ENCODE peak calls at places on chromosome X, in seven cellular contexts. R is upper lobe of right lung; Z is IMR-90; A is stimulated activated naive CD8-positive, alpha-beta T cell treated with anti-CD3 and anti-CD28 coated beads, Interleukin-15, Interleukin-2, amounts not matched to agents 100 U/mL and 50 U/mL, for 24 hours; N is T-cell; U is left ventricle myocardium superior; V is naive thymus-derived CD4-positive, alpha-beta T cell. C is an unnamed sample.

GRCh38 chrX:11888421-11888820 is 130.4 kb downstream of the MSL3 start:
- ATAC-seq in U (no peak), V (no peak), A (no peak), R (no peak), N (no peak), Z (no peak), C (no peak)

GRCh38 chrX:78831523-78831922 is 84.0 kb downstream of the LPAR4 start:
- ATAC-seq in N (no peak), V (no peak), A (no peak), U (no peak), Z (no peak), R (no peak), C (no peak)

GRCh38 chrX:97704881-97705280 is 821.2 kb downstream of the RPA4 start:
- ATAC-seq in Z (no peak), A (no peak), R (no peak), U (no peak), V (no peak), N (no peak), C (no peak)

GRCh38 chrX:132292753-132293152 is 73.5 kb upstream of the RAP2C start:
- ATAC-seq in N (no peak), V (peak), R (peak), Z (peak), U (peak), A (no peak), C (peak)

GRCh38 chrX:40184968-40185367 is 87.2 kb upstream of the BCOR start:
- ATAC-seq in N (no peak), U (no peak), R (no peak), Z (no peak), V (no peak), A (no peak), C (no peak)

GRCh38 chrX:41722816-41723215 is 1.2 kb upstream of the GPR82 start:
- ATAC-seq in A (no peak), Z (peak), R (no peak), V (no peak), N (no peak), U (no peak), C (no peak)

GRCh38 chrX:66233206-66233605 is 69.2 kb downstream of the HEPH start:
- ATAC-seq in N (no peak), Z (no peak), V (no peak), R (no peak), U (no peak), A (no peak), C (no peak)

GRCh38 chrX:100802843-100803242 is 17.3 kb upstream of the CSTF2 start:
- ATAC-seq in N (no peak), Z (no peak), A (no peak), R (no peak), V (no peak), U (no peak), C (no peak)

GRCh38 chrX:10098235-10098819 is 58.4 kb upstream of the CLCN4 start:
- ATAC-seq in A (peak), R (no peak), Z (no peak), N (peak), U (no peak), V (peak), C (no peak)

GRCh38 chrX:55480390-55481062 is 9.1 kb downstream of the USP51 start:
- ATAC-seq in Z (no peak), U (no peak), V (no peak), A (no peak), N (no peak), R (no peak), C (no peak)

GRCh38 chrX:133723930-133724329 is 261.5 kb downstream of the GPC3 start:
- ATAC-seq in V (no peak), U (no peak), A (no peak), N (no peak), R (no peak), Z (no peak), C (no peak)

GRCh38 chrX:150715180-150715579 is 22.0 kb downstream of the MTMR1 start:
- ATAC-seq in U (no peak), R (no peak), A (no peak), Z (no peak), V (no peak), N (no peak), C (no peak)

GRCh38 chrX:134444681-134445080 is 15.3 kb upstream of the HPRT1 start:
- ATAC-seq in R (no peak), U (no peak), A (peak), V (no peak), Z (no peak), N (no peak), C (no peak)

GRCh38 chrX:150926304-150926703 is 27.8 kb upstream of the CD99L2 start:
- ATAC-seq in V (no peak), N (no peak), Z (peak), A (no peak), R (no peak), U (no peak), C (no peak)

GRCh38 chrX:66002832-66003680 is 36.8 kb downstream of the VSIG4 start:
- ATAC-seq in A (no peak), N (no peak), Z (no peak), V (no peak), R (no peak), U (no peak), C (no peak)

GRCh38 chrX:50765986-50766385 is 48.0 kb downstream of the SHROOM4 start:
- ATAC-seq in Z (no peak), R (no peak), A (no peak), U (no peak), V (no peak), N (no peak), C (no peak)

GRCh38 chrX:133544105-133544504 is 128.8 kb upstream of the GPC4 start:
- ATAC-seq in Z (no peak), U (no peak), R (peak), A (no peak), V (peak), N (no peak), C (peak)

GRCh38 chrX:31233941-31234496 is 162.2 kb upstream of the FTHL17 start:
- ATAC-seq in N (no peak), R (no peak), Z (no peak), U (no peak), A (no peak), V (no peak), C (peak)

GRCh38 chrX:40646489-40647306 is 663 bp downstream of the CXorf38 start:
- ATAC-seq in R (peak), V (peak), U (peak), N (peak), A (peak), Z (peak), C (peak)

GRCh38 chrX:5958523-5958922 is 270.1 kb downstream of the NLGN4X start:
- ATAC-seq in N (no peak), A (no peak), U (no peak), Z (no peak), R (no peak), V (no peak), C (no peak)

GRCh38 chrX:132501606-132502005 is 12.8 kb upstream of the MBNL3 start:
- ATAC-seq in A (no peak), V (no peak), Z (no peak), U (no peak), N (no peak), R (no peak), C (no peak)

GRCh38 chrX:71910526-71911022 is at the start of gene NHSL2:
- ATAC-seq in Z (no peak), A (peak), N (peak), R (peak), U (peak), V (peak), C (no peak)

GRCh38 chrX:29687687-29688086 is 527.7 kb upstream of the MAGEB2 start:
- ATAC-seq in V (no peak), N (no peak), Z (peak), A (no peak), R (no peak), U (no peak), C (no peak)

GRCh38 chrX:153728095-153728494 is 3.4 kb downstream of the ABCD1 start:
- ATAC-seq in N (no peak), Z (no peak), A (no peak), V (no peak), R (no peak), U (no peak), C (no peak)

GRCh38 chrX:39756086-39756883 is 341.5 kb downstream of the BCOR start:
- ATAC-seq in Z (no peak), U (peak), R (no peak), N (no peak), A (no peak), V (no peak), C (no peak)

GRCh38 chrX:24378706-24379105 is 18.3 kb downstream of the SUPT20HL1 start:
- ATAC-seq in A (no peak), N (no peak), U (no peak), Z (no peak), R (no peak), V (no peak), C (no peak)

GRCh38 chrX:108199691-108200090 is 108.1 kb downstream of the ATG4A start:
- ATAC-seq in N (no peak), U (no peak), A (no peak), V (no peak), Z (no peak), R (peak), C (peak)

GRCh38 chrX:53316860-53317237 is 35.5 kb upstream of the IQSEC2 start:
- ATAC-seq in V (no peak), Z (no peak), U (no peak), A (no peak), R (no peak), N (no peak), C (no peak)

GRCh38 chrX:154020500-154021115 is 906 bp upstream of the IRAK1 start:
- ATAC-seq in V (no peak), U (peak), Z (no peak), R (peak), A (no peak), N (no peak), C (no peak)